ENCODE peak calls at places on chromosomes 1 and 21, in five cellular contexts. Q is psoas muscle; T is LNCaP clone FGC; S is GM23248; F is effector memory CD4-positive, alpha-beta T cell. Z is an unnamed sample.

GRCh38 chr1:82788038-82788437 is 987.3 kb downstream of the ADGRL2 start:
- DNase-seq in Q (no peak), T (no peak), S (no peak), F (no peak), Z (no peak)

GRCh38 chr1:5856246-5856815 is 135.9 kb downstream of the NPHP4 start:
- DNase-seq in Q (no peak), T (no peak), S (no peak), F (no peak), Z (no peak)

GRCh38 chr1:150875197-150876110 is 945 bp downstream of the ARNT start:
- DNase-seq in Q (no peak), T (no peak), S (peak), F (no peak), Z (no peak)

GRCh38 chr1:116537439-116537838 is 33.4 kb downstream of the CD58 start:
- DNase-seq in Q (no peak), T (no peak), S (peak), F (no peak), Z (peak)

GRCh38 chr21:45598109-45598508 is 45.4 kb upstream of the PCBP3 start:
- DNase-seq in Q (no peak), T (no peak), S (no peak), F (no peak), Z (no peak)

GRCh38 chr1:117606608-117607261 is 887 bp downstream of the TENT5C start:
- DNase-seq in Q (peak), T (no peak), S (peak), F (peak), Z (peak)

GRCh38 chr21:42378418-42378817 is 12.1 kb upstream of the TFF1 start:
- DNase-seq in Q (no peak), T (no peak), S (no peak), F (no peak), Z (no peak)

GRCh38 chr1:14441302-14441741 is 157.2 kb upstream of the KAZN start:
- DNase-seq in Q (no peak), T (no peak), S (peak), F (no peak), Z (peak)

GRCh38 chr1:107250169-107250568 is 109.3 kb downstream of the NTNG1 start:
- DNase-seq in Q (no peak), T (no peak), S (no peak), F (no peak), Z (no peak)

GRCh38 chr1:117014209-117014608 is 12.6 kb downstream of the CD101 start:
- DNase-seq in Q (no peak), T (no peak), S (peak), F (no peak), Z (no peak)

GRCh38 chr1:39154553-39155361 is 49.7 kb upstream of the MACF1 start:
- DNase-seq in Q (peak), T (peak), S (peak), F (no peak), Z (peak)
- H3K4me3 ChIP-seq in Q (no peak), T (no peak), S (peak), F (no peak), Z (no peak)

GRCh38 chr1:183710333-183710732 is 57.2 kb upstream of the APOBEC4 start:
- DNase-seq in Q (no peak), T (no peak), S (no peak), F (no peak), Z (no peak)

GRCh38 chr1:183711165-183711678 is 58.1 kb upstream of the APOBEC4 start:
- DNase-seq in Q (no peak), T (no peak), S (no peak), F (no peak), Z (no peak)

GRCh38 chr1:183716286-183716685 is 63.2 kb upstream of the APOBEC4 start:
- DNase-seq in Q (no peak), T (no peak), S (no peak), F (no peak), Z (no peak)

GRCh38 chr1:183710734-183711133 is 57.6 kb upstream of the APOBEC4 start:
- DNase-seq in Q (no peak), T (no peak), S (no peak), F (no peak), Z (no peak)

GRCh38 chr1:183711691-183712401 is 58.7 kb upstream of the APOBEC4 start:
- DNase-seq in Q (no peak), T (no peak), S (peak), F (no peak), Z (peak)
- H3K4me3 ChIP-seq in Q (no peak), T (no peak), S (no peak), F (no peak), Z (no peak)

GRCh38 chr21:41107602-41108001 is 60.4 kb upstream of the BACE2 start:
- DNase-seq in Q (no peak), T (no peak), S (no peak), F (no peak), Z (no peak)

GRCh38 chr21:41109174-41109573 is 58.8 kb upstream of the BACE2 start:
- DNase-seq in Q (no peak), T (no peak), S (no peak), F (no peak), Z (no peak)

GRCh38 chr21:41110664-41111063 is 57.3 kb upstream of the BACE2 start:
- DNase-seq in Q (no peak), T (no peak), S (no peak), F (no peak), Z (no peak)

GRCh38 chr21:41111681-41112080 is 56.3 kb upstream of the BACE2 start:
- DNase-seq in Q (no peak), T (no peak), S (no peak), F (no peak), Z (no peak)

DNA sequence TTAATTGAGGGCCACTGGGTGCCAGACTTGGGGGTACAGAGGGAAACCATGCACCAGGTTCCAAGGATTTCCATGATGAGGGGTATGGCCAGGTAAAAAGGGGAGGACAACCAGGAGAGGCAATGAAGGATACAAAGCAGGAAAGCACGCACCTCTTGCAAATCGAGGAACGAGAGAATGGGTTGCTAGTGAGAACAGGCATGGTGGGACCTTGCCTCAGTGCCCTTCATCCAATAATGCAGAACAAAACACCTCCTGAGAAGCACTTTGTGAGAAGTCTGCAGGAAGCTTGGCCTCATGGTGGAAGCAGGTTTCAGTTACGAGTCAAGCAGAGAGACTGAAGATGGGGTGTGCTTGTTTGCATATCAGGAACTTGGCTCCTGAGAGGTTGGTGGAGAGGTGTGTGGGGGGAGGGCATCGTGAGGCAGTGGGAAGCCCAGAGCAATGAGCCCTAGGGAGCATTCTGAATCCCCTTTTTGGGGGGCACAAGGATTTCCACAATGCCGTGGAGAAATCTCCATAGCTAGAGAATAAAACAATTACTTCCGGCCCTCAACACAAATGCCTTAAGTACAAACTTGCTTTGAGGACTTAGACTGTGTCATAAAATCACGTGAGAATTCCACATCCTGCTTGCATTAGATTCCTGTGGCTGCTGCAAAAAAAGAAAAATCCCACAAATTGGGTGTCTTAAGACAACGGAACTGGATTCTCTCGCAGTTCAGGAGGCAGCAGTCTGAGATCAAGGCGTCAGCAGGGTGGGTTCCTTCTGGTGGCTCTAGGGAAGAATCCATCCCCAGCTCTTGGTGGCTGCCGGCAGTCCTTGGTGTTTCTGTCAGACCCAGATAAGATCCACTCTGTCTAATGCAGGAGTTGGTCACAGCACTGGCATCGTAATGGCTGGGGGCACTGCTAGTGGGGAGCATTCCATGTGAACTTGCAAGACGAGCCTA is 54.9 kb upstream of the BACE2 start:
- DNase-seq in Q (no peak), T (no peak), S (peak), F (no peak), Z (peak)
- H3K4me3 ChIP-seq in Q (no peak), T (no peak), S (peak), F (peak), Z (peak)

DNA sequence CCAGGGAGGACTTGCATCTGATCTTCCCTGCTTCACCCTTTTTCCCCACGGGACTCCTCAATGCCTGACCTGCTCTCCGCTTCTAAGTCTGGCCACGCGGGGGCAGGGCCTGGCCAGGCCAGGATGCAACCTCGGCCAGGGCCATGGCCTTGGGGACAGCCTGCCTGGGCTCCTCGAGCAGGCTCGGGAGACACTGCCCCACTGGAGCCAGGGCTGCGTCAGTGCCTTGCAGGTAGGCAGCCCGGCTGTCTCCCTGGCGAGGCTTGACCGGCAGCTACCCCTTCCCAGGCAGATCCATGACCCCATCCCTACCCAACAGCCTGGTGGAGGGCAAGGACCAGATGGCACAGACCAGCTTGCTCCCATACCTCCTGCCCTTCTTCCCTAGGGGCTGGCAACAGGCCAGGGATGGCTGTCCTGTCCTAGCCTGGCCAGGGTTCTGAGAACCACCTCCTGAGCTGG is 2.7 kb upstream of the PRDM16 start:
- DNase-seq in Q (no peak), T (no peak), S (peak), F (no peak), Z (peak)
- H3K4me3 ChIP-seq in Q (no peak), T (no peak), S (no peak), F (no peak), Z (no peak)

DNA sequence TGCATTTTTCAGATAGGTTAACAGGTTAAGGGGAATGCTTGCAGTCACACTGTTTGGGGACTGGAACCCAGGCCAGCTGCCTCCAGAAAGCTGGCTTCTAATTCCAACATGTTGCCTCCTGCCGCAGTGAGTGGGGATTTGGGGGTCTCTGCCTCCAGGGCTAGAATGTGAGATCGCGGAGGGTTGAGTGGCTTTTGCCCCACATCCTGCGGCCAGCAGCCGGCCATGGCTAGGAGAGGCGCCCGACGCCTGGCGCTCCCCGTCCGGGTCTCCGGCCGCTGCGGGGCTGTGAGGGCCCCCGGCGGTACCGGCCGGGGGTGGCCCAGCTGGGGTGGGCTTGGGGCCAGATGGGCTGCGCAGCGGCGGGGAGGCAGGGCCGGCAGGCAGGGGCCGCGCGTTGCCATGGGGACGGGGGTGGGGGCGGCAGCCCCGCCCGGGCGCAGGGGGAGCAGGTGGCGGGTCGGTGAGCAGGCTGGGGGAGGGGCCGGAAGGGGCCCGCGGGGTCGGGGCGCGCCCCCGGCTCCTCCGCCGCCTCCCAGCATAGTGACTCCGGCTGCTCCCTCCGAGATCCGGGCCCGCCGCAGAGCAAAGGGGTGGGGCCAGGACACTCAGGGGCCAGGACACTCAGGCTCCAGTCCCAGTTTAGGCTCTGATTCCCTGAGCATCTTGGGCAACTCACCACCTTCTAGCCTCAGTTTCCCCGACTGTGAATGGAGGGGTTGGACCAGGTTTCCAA is 68.5 kb upstream of the SSBP3 start:
- DNase-seq in Q (peak), T (no peak), S (peak), F (no peak), Z (no peak)
- H3K4me3 ChIP-seq in Q (peak), T (no peak), S (peak), F (peak), Z (peak)

Z was measured in AG10803.